ENCODE peak calls at places on chromosomes 3 and 15, in nine cellular contexts. One of them, this sample, is unnamed.

GRCh38 chr15:92011611-92012367 is 158.3 kb downstream of the SLCO3A1 start:
- DNase-seq in stimulated activated naive B cell treated with anti-CD40 and anti-IgM and Interleukin-4, amounts not matched to agents 10 μg/mL and 1 μg/mL and 100 μg/mL, for 72 hours: no peak
- DNase-seq in NCI-H82: no peak
- DNase-seq in GM04504: no peak
- DNase-seq in iPS-NIHi11: no peak
- DNase-seq in right atrium auricular region: no peak
- DNase-seq in fibroblast of pulmonary artery: no peak
- DNase-seq in OCI-M1: no peak
- DNase-seq in AG09319: no peak
- DNase-seq in this sample: no peak

GRCh38 chr3:99866167-99866810 is 48.6 kb downstream of the CMSS1 start:
- DNase-seq in OCI-M1: no peak
- DNase-seq in stimulated activated naive B cell treated with anti-CD40 and anti-IgM and Interleukin-4, amounts not matched to agents 10 μg/mL and 1 μg/mL and 100 μg/mL, for 72 hours: no peak
- DNase-seq in GM04504: peak
- DNase-seq in fibroblast of pulmonary artery: peak
- DNase-seq in NCI-H82: no peak
- DNase-seq in iPS-NIHi11: no peak
- DNase-seq in right atrium auricular region: no peak
- DNase-seq in AG09319: no peak
- DNase-seq in this sample: no peak

GRCh38 chr15:83108266-83109219 is 1.1 kb downstream of the TM6SF1 start:
- DNase-seq in GM04504: no peak
- DNase-seq in OCI-M1: peak
- DNase-seq in fibroblast of pulmonary artery: peak
- DNase-seq in AG09319: no peak
- DNase-seq in NCI-H82: peak
- DNase-seq in stimulated activated naive B cell treated with anti-CD40 and anti-IgM and Interleukin-4, amounts not matched to agents 10 μg/mL and 1 μg/mL and 100 μg/mL, for 72 hours: peak
- DNase-seq in right atrium auricular region: peak
- DNase-seq in iPS-NIHi11: no peak
- DNase-seq in this sample: no peak

GRCh38 chr3:53711387-53711786 is 134.8 kb downstream of the CHDH start:
- DNase-seq in OCI-M1: no peak
- DNase-seq in stimulated activated naive B cell treated with anti-CD40 and anti-IgM and Interleukin-4, amounts not matched to agents 10 μg/mL and 1 μg/mL and 100 μg/mL, for 72 hours: no peak
- DNase-seq in AG09319: no peak
- DNase-seq in NCI-H82: peak
- DNase-seq in right atrium auricular region: peak
- DNase-seq in fibroblast of pulmonary artery: no peak
- DNase-seq in iPS-NIHi11: no peak
- DNase-seq in GM04504: no peak
- DNase-seq in this sample: no peak

GRCh38 chr15:76200641-76201105 is 110.6 kb downstream of the ETFA start:
- DNase-seq in AG09319: no peak
- DNase-seq in right atrium auricular region: no peak
- DNase-seq in iPS-NIHi11: no peak
- DNase-seq in GM04504: no peak
- DNase-seq in NCI-H82: no peak
- DNase-seq in fibroblast of pulmonary artery: no peak
- DNase-seq in stimulated activated naive B cell treated with anti-CD40 and anti-IgM and Interleukin-4, amounts not matched to agents 10 μg/mL and 1 μg/mL and 100 μg/mL, for 72 hours: no peak
- DNase-seq in OCI-M1: no peak
- DNase-seq in this sample: no peak

GRCh38 chr15:99464137-99464536 is 101.6 kb upstream of the MEF2A start:
- DNase-seq in NCI-H82: no peak
- DNase-seq in iPS-NIHi11: no peak
- DNase-seq in OCI-M1: no peak
- DNase-seq in right atrium auricular region: no peak
- DNase-seq in stimulated activated naive B cell treated with anti-CD40 and anti-IgM and Interleukin-4, amounts not matched to agents 10 μg/mL and 1 μg/mL and 100 μg/mL, for 72 hours: no peak
- DNase-seq in fibroblast of pulmonary artery: no peak
- DNase-seq in GM04504: no peak
- DNase-seq in AG09319: no peak
- DNase-seq in this sample: no peak

GRCh38 chr3:111968319-111969059 is 10.3 kb upstream of the ABHD10 start:
- DNase-seq in AG09319: no peak
- DNase-seq in NCI-H82: no peak
- DNase-seq in stimulated activated naive B cell treated with anti-CD40 and anti-IgM and Interleukin-4, amounts not matched to agents 10 μg/mL and 1 μg/mL and 100 μg/mL, for 72 hours: no peak
- DNase-seq in GM04504: no peak
- DNase-seq in fibroblast of pulmonary artery: no peak
- DNase-seq in right atrium auricular region: no peak
- DNase-seq in OCI-M1: no peak
- DNase-seq in iPS-NIHi11: no peak
- DNase-seq in this sample: no peak

GRCh38 chr3:161372321-161373260 is 1.3 kb upstream of the SPTSSB start:
- DNase-seq in NCI-H82: peak
- DNase-seq in fibroblast of pulmonary artery: no peak
- DNase-seq in iPS-NIHi11: peak
- DNase-seq in stimulated activated naive B cell treated with anti-CD40 and anti-IgM and Interleukin-4, amounts not matched to agents 10 μg/mL and 1 μg/mL and 100 μg/mL, for 72 hours: peak
- DNase-seq in right atrium auricular region: no peak
- DNase-seq in AG09319: no peak
- DNase-seq in GM04504: no peak
- DNase-seq in OCI-M1: no peak
- DNase-seq in this sample: peak

GRCh38 chr3:66466606-66467270 is 34.1 kb downstream of the LRIG1 start:
- DNase-seq in OCI-M1: no peak
- DNase-seq in right atrium auricular region: no peak
- DNase-seq in iPS-NIHi11: no peak
- DNase-seq in GM04504: no peak
- DNase-seq in NCI-H82: no peak
- DNase-seq in stimulated activated naive B cell treated with anti-CD40 and anti-IgM and Interleukin-4, amounts not matched to agents 10 μg/mL and 1 μg/mL and 100 μg/mL, for 72 hours: no peak
- DNase-seq in AG09319: no peak
- DNase-seq in fibroblast of pulmonary artery: no peak
- DNase-seq in this sample: no peak

GRCh38 chr3:126781889-126782491 is 78.0 kb downstream of the CHCHD6 start:
- DNase-seq in stimulated activated naive B cell treated with anti-CD40 and anti-IgM and Interleukin-4, amounts not matched to agents 10 μg/mL and 1 μg/mL and 100 μg/mL, for 72 hours: no peak
- DNase-seq in right atrium auricular region: no peak
- DNase-seq in GM04504: peak
- DNase-seq in iPS-NIHi11: no peak
- DNase-seq in fibroblast of pulmonary artery: peak
- DNase-seq in NCI-H82: peak
- DNase-seq in OCI-M1: no peak
- DNase-seq in AG09319: peak
- DNase-seq in this sample: no peak

GRCh38 chr3:101902041-101902440 is 52.7 kb downstream of the NFKBIZ start:
- DNase-seq in stimulated activated naive B cell treated with anti-CD40 and anti-IgM and Interleukin-4, amounts not matched to agents 10 μg/mL and 1 μg/mL and 100 μg/mL, for 72 hours: no peak
- DNase-seq in fibroblast of pulmonary artery: peak
- DNase-seq in NCI-H82: no peak
- DNase-seq in OCI-M1: no peak
- DNase-seq in GM04504: peak
- DNase-seq in iPS-NIHi11: no peak
- DNase-seq in AG09319: peak
- DNase-seq in right atrium auricular region: no peak
- DNase-seq in this sample: no peak

GRCh38 chr3:157914882-157915281 is 191.3 kb downstream of the SHOX2 start:
- DNase-seq in fibroblast of pulmonary artery: no peak
- DNase-seq in stimulated activated naive B cell treated with anti-CD40 and anti-IgM and Interleukin-4, amounts not matched to agents 10 μg/mL and 1 μg/mL and 100 μg/mL, for 72 hours: no peak
- DNase-seq in iPS-NIHi11: peak
- DNase-seq in AG09319: no peak
- DNase-seq in NCI-H82: no peak
- DNase-seq in GM04504: no peak
- DNase-seq in right atrium auricular region: no peak
- DNase-seq in OCI-M1: no peak
- DNase-seq in this sample: peak

GRCh38 chr3:134357914-134358811 is 16.1 kb downstream of the AMOTL2 start:
- DNase-seq in OCI-M1: peak
- DNase-seq in fibroblast of pulmonary artery: peak
- DNase-seq in iPS-NIHi11: peak
- DNase-seq in NCI-H82: peak
- DNase-seq in AG09319: peak
- DNase-seq in stimulated activated naive B cell treated with anti-CD40 and anti-IgM and Interleukin-4, amounts not matched to agents 10 μg/mL and 1 μg/mL and 100 μg/mL, for 72 hours: no peak
- DNase-seq in right atrium auricular region: no peak
- DNase-seq in GM04504: peak
- DNase-seq in this sample: no peak

GRCh38 chr3:72439321-72440183 is 408.7 kb downstream of the SHQ1 start:
- DNase-seq in AG09319: no peak
- DNase-seq in iPS-NIHi11: no peak
- DNase-seq in GM04504: no peak
- DNase-seq in fibroblast of pulmonary artery: no peak
- DNase-seq in OCI-M1: no peak
- DNase-seq in right atrium auricular region: no peak
- DNase-seq in NCI-H82: no peak
- DNase-seq in stimulated activated naive B cell treated with anti-CD40 and anti-IgM and Interleukin-4, amounts not matched to agents 10 μg/mL and 1 μg/mL and 100 μg/mL, for 72 hours: no peak
- DNase-seq in this sample: no peak

GRCh38 chr3:43062040-43062555 is 43.8 kb downstream of the POMGNT2 start:
- DNase-seq in iPS-NIHi11: no peak
- DNase-seq in AG09319: no peak
- DNase-seq in NCI-H82: no peak
- DNase-seq in right atrium auricular region: no peak
- DNase-seq in OCI-M1: no peak
- DNase-seq in GM04504: no peak
- DNase-seq in fibroblast of pulmonary artery: no peak
- DNase-seq in stimulated activated naive B cell treated with anti-CD40 and anti-IgM and Interleukin-4, amounts not matched to agents 10 μg/mL and 1 μg/mL and 100 μg/mL, for 72 hours: no peak
- DNase-seq in this sample: no peak

GRCh38 chr15:69903476-69904295 is 194.0 kb downstream of the TLE3 start:
- DNase-seq in GM04504: no peak
- DNase-seq in AG09319: no peak
- DNase-seq in NCI-H82: no peak
- DNase-seq in right atrium auricular region: no peak
- DNase-seq in iPS-NIHi11: no peak
- DNase-seq in fibroblast of pulmonary artery: peak
- DNase-seq in stimulated activated naive B cell treated with anti-CD40 and anti-IgM and Interleukin-4, amounts not matched to agents 10 μg/mL and 1 μg/mL and 100 μg/mL, for 72 hours: no peak
- DNase-seq in OCI-M1: no peak
- DNase-seq in this sample: no peak

GRCh38 chr15:83673385-83673784 is 19.5 kb downstream of the ADAMTSL3 start:
- DNase-seq in right atrium auricular region: no peak
- DNase-seq in fibroblast of pulmonary artery: no peak
- DNase-seq in stimulated activated naive B cell treated with anti-CD40 and anti-IgM and Interleukin-4, amounts not matched to agents 10 μg/mL and 1 μg/mL and 100 μg/mL, for 72 hours: no peak
- DNase-seq in GM04504: no peak
- DNase-seq in AG09319: no peak
- DNase-seq in NCI-H82: no peak
- DNase-seq in iPS-NIHi11: no peak
- DNase-seq in OCI-M1: no peak
- DNase-seq in this sample: no peak

GRCh38 chr15:82146990-82147461 is 101.2 kb upstream of the MEX3B start:
- DNase-seq in stimulated activated naive B cell treated with anti-CD40 and anti-IgM and Interleukin-4, amounts not matched to agents 10 μg/mL and 1 μg/mL and 100 μg/mL, for 72 hours: no peak
- DNase-seq in AG09319: no peak
- DNase-seq in right atrium auricular region: no peak
- DNase-seq in OCI-M1: peak
- DNase-seq in fibroblast of pulmonary artery: peak
- DNase-seq in iPS-NIHi11: no peak
- DNase-seq in GM04504: peak
- DNase-seq in NCI-H82: no peak
- DNase-seq in this sample: no peak

GRCh38 chr15:41001524-41001923 is 48.3 kb downstream of the CHAC1 start:
- DNase-seq in NCI-H82: no peak
- DNase-seq in GM04504: no peak
- DNase-seq in fibroblast of pulmonary artery: no peak
- DNase-seq in right atrium auricular region: no peak
- DNase-seq in iPS-NIHi11: no peak
- DNase-seq in AG09319: no peak
- DNase-seq in OCI-M1: no peak
- DNase-seq in stimulated activated naive B cell treated with anti-CD40 and anti-IgM and Interleukin-4, amounts not matched to agents 10 μg/mL and 1 μg/mL and 100 μg/mL, for 72 hours: no peak
- DNase-seq in this sample: no peak

GRCh38 chr3:45852828-45853227 is 10.9 kb upstream of the LZTFL1 start:
- DNase-seq in right atrium auricular region: no peak
- DNase-seq in NCI-H82: no peak
- DNase-seq in iPS-NIHi11: no peak
- DNase-seq in stimulated activated naive B cell treated with anti-CD40 and anti-IgM and Interleukin-4, amounts not matched to agents 10 μg/mL and 1 μg/mL and 100 μg/mL, for 72 hours: no peak
- DNase-seq in AG09319: no peak
- DNase-seq in fibroblast of pulmonary artery: no peak
- DNase-seq in GM04504: no peak
- DNase-seq in OCI-M1: no peak
- DNase-seq in this sample: no peak

GRCh38 chr15:46996331-46996730 is 721.0 kb upstream of the SEMA6D start:
- DNase-seq in AG09319: no peak
- DNase-seq in GM04504: no peak
- DNase-seq in right atrium auricular region: no peak
- DNase-seq in NCI-H82: peak
- DNase-seq in fibroblast of pulmonary artery: no peak
- DNase-seq in OCI-M1: no peak
- DNase-seq in iPS-NIHi11: no peak
- DNase-seq in stimulated activated naive B cell treated with anti-CD40 and anti-IgM and Interleukin-4, amounts not matched to agents 10 μg/mL and 1 μg/mL and 100 μg/mL, for 72 hours: no peak
- DNase-seq in this sample: no peak

GRCh38 chr3:32934150-32934742 is 17.2 kb upstream of the CCR4 start:
- DNase-seq in stimulated activated naive B cell treated with anti-CD40 and anti-IgM and Interleukin-4, amounts not matched to agents 10 μg/mL and 1 μg/mL and 100 μg/mL, for 72 hours: no peak
- DNase-seq in GM04504: no peak
- DNase-seq in right atrium auricular region: no peak
- DNase-seq in NCI-H82: peak
- DNase-seq in fibroblast of pulmonary artery: peak
- DNase-seq in AG09319: no peak
- DNase-seq in OCI-M1: peak
- DNase-seq in iPS-NIHi11: peak
- DNase-seq in this sample: no peak

GRCh38 chr15:49460411-49460941 is 37.4 kb downstream of the FGF7 start:
- DNase-seq in fibroblast of pulmonary artery: no peak
- DNase-seq in right atrium auricular region: no peak
- DNase-seq in OCI-M1: no peak
- DNase-seq in NCI-H82: no peak
- DNase-seq in stimulated activated naive B cell treated with anti-CD40 and anti-IgM and Interleukin-4, amounts not matched to agents 10 μg/mL and 1 μg/mL and 100 μg/mL, for 72 hours: no peak
- DNase-seq in AG09319: no peak
- DNase-seq in GM04504: no peak
- DNase-seq in iPS-NIHi11: no peak
- DNase-seq in this sample: no peak

GRCh38 chr15:99427668-99428361 is 138.0 kb upstream of the MEF2A start:
- DNase-seq in AG09319: no peak
- DNase-seq in right atrium auricular region: no peak
- DNase-seq in NCI-H82: no peak
- DNase-seq in OCI-M1: no peak
- DNase-seq in stimulated activated naive B cell treated with anti-CD40 and anti-IgM and Interleukin-4, amounts not matched to agents 10 μg/mL and 1 μg/mL and 100 μg/mL, for 72 hours: no peak
- DNase-seq in GM04504: no peak
- DNase-seq in fibroblast of pulmonary artery: no peak
- DNase-seq in iPS-NIHi11: no peak
- DNase-seq in this sample: no peak

GRCh38 chr3:37925157-37925556 is 63.5 kb downstream of the CTDSPL start:
- DNase-seq in OCI-M1: no peak
- DNase-seq in NCI-H82: no peak
- DNase-seq in AG09319: no peak
- DNase-seq in iPS-NIHi11: no peak
- DNase-seq in right atrium auricular region: no peak
- DNase-seq in fibroblast of pulmonary artery: no peak
- DNase-seq in GM04504: no peak
- DNase-seq in stimulated activated naive B cell treated with anti-CD40 and anti-IgM and Interleukin-4, amounts not matched to agents 10 μg/mL and 1 μg/mL and 100 μg/mL, for 72 hours: no peak
- DNase-seq in this sample: no peak

GRCh38 chr15:98801234-98801561 is 152.9 kb downstream of the IGF1R start:
- DNase-seq in GM04504: no peak
- DNase-seq in OCI-M1: no peak
- DNase-seq in fibroblast of pulmonary artery: no peak
- DNase-seq in iPS-NIHi11: peak
- DNase-seq in AG09319: no peak
- DNase-seq in right atrium auricular region: no peak
- DNase-seq in NCI-H82: no peak
- DNase-seq in stimulated activated naive B cell treated with anti-CD40 and anti-IgM and Interleukin-4, amounts not matched to agents 10 μg/mL and 1 μg/mL and 100 μg/mL, for 72 hours: no peak
- DNase-seq in this sample: no peak

GRCh38 chr3:195356151-195357086 is 85.5 kb upstream of the XXYLT1 start:
- DNase-seq in stimulated activated naive B cell treated with anti-CD40 and anti-IgM and Interleukin-4, amounts not matched to agents 10 μg/mL and 1 μg/mL and 100 μg/mL, for 72 hours: no peak
- DNase-seq in AG09319: no peak
- DNase-seq in GM04504: no peak
- DNase-seq in OCI-M1: no peak
- DNase-seq in NCI-H82: no peak
- DNase-seq in right atrium auricular region: peak
- DNase-seq in iPS-NIHi11: no peak
- DNase-seq in fibroblast of pulmonary artery: peak
- DNase-seq in this sample: no peak

GRCh38 chr15:101258238-101259144 is 6.6 kb upstream of the CHSY1 start:
- DNase-seq in NCI-H82: peak
- DNase-seq in stimulated activated naive B cell treated with anti-CD40 and anti-IgM and Interleukin-4, amounts not matched to agents 10 μg/mL and 1 μg/mL and 100 μg/mL, for 72 hours: no peak
- DNase-seq in fibroblast of pulmonary artery: peak
- DNase-seq in GM04504: no peak
- DNase-seq in right atrium auricular region: no peak
- DNase-seq in iPS-NIHi11: peak
- DNase-seq in AG09319: no peak
- DNase-seq in OCI-M1: peak
- DNase-seq in this sample: peak

GRCh38 chr3:125443923-125444322 is 68.8 kb upstream of the ZNF148 start:
- DNase-seq in AG09319: peak
- DNase-seq in GM04504: peak
- DNase-seq in fibroblast of pulmonary artery: peak
- DNase-seq in NCI-H82: no peak
- DNase-seq in OCI-M1: no peak
- DNase-seq in stimulated activated naive B cell treated with anti-CD40 and anti-IgM and Interleukin-4, amounts not matched to agents 10 μg/mL and 1 μg/mL and 100 μg/mL, for 72 hours: no peak
- DNase-seq in iPS-NIHi11: no peak
- DNase-seq in right atrium auricular region: no peak
- DNase-seq in this sample: no peak

GRCh38 chr3:132245547-132245946 is 71.7 kb upstream of the ACP3 start:
- DNase-seq in AG09319: no peak
- DNase-seq in OCI-M1: no peak
- DNase-seq in right atrium auricular region: no peak
- DNase-seq in stimulated activated naive B cell treated with anti-CD40 and anti-IgM and Interleukin-4, amounts not matched to agents 10 μg/mL and 1 μg/mL and 100 μg/mL, for 72 hours: no peak
- DNase-seq in GM04504: no peak
- DNase-seq in fibroblast of pulmonary artery: peak
- DNase-seq in iPS-NIHi11: no peak
- DNase-seq in NCI-H82: no peak
- DNase-seq in this sample: no peak

GRCh38 chr3:101890716-101891115 is 41.4 kb downstream of the NFKBIZ start:
- DNase-seq in OCI-M1: peak
- DNase-seq in NCI-H82: no peak
- DNase-seq in stimulated activated naive B cell treated with anti-CD40 and anti-IgM and Interleukin-4, amounts not matched to agents 10 μg/mL and 1 μg/mL and 100 μg/mL, for 72 hours: no peak
- DNase-seq in AG09319: no peak
- DNase-seq in iPS-NIHi11: no peak
- DNase-seq in right atrium auricular region: no peak
- DNase-seq in GM04504: no peak
- DNase-seq in fibroblast of pulmonary artery: peak
- DNase-seq in this sample: no peak